ENCODE peak calls at places on chromosome 20, in five cellular contexts. G is prostate gland, C is breast epithelium, Y is AG04450, O is tibial artery. F is an unnamed sample. For H3K27me3, the result is how much of the 10 kb centered on the place peaks cover.

GRCh38 chr20:49281059-49281912 is 3.4 kb upstream of the ZNFX1 start:
- DNase-seq in G (no peak), C (no peak), Y (no peak), O (no peak), F (no peak)

GRCh38 chr20:34952676-34953075 is 2.9 kb downstream of the GSS start:
- DNase-seq in G (no peak), C (no peak), Y (no peak), O (no peak), F (no peak)

GRCh38 chr20:19466204-19466928 is 253.9 kb downstream of the SLC24A3 start:
- DNase-seq in G (no peak), C (no peak), Y (no peak), O (no peak), F (no peak)

GRCh38 chr20:24795444-24795843 is 153.6 kb upstream of the CST7 start:
- DNase-seq in G (no peak), C (no peak), Y (no peak), O (no peak), F (no peak)

GRCh38 chr20:39974966-39975501 is 714.0 kb downstream of the MAFB start:
- DNase-seq in G (no peak), C (no peak), Y (no peak), O (no peak), F (no peak)

GRCh38 chr20:43191946-43192847 is 2.5 kb upstream of the PTPRT start:
- DNase-seq in G (no peak), C (no peak), Y (no peak), O (no peak), F (peak)

GRCh38 chr20:25128649-25129048 is 46.7 kb upstream of the VSX1 start:
- DNase-seq in G (no peak), C (no peak), Y (no peak), O (no peak), F (no peak)

GRCh38 chr20:62831854-62832211 is 15.0 kb downstream of the COL9A3 start:
- DNase-seq in G (no peak), C (no peak), Y (no peak), O (no peak), F (no peak)

GRCh38 chr20:63132715-63133471 is 83.0 kb downstream of the YTHDF1 start:
- DNase-seq in G (no peak), C (peak), Y (no peak), O (peak), F (peak)

GRCh38 chr20:1624811-1625690 is 5.2 kb upstream of the SIRPB1 start:
- DNase-seq in G (no peak), C (no peak), Y (no peak), O (no peak), F (no peak)

GRCh38 chr20:43936371-43936770 is 21.7 kb downstream of the TOX2 start:
- DNase-seq in G (no peak), C (no peak), Y (no peak), O (no peak), F (no peak)

GRCh38 chr20:63919130-63919529 is 24.2 kb downstream of the DNAJC5 start:
- DNase-seq in G (no peak), C (no peak), Y (no peak), O (no peak), F (no peak)

GRCh38 chr20:2386516-2387179 is 5.9 kb downstream of the TGM6 start:
- DNase-seq in G (no peak), C (no peak), Y (no peak), O (no peak), F (no peak)

GRCh38 chr20:33232486-33233072 is 3.2 kb upstream of the BPIFA1 start:
- DNase-seq in G (no peak), C (no peak), Y (no peak), O (no peak), F (no peak)

GRCh38 chr20:35174458-35175216 is 2.8 kb downstream of the PROCR start:
- DNase-seq in G (no peak), C (no peak), Y (no peak), O (no peak), F (peak)

GRCh38 chr20:61970357-61970756 is 95.3 kb downstream of the TAF4 start:
- DNase-seq in G (no peak), C (peak), Y (no peak), O (no peak), F (no peak)

GRCh38 chr20:11217322-11217989 is 543.7 kb upstream of the JAG1 start:
- DNase-seq in G (no peak), C (no peak), Y (no peak), O (no peak), F (no peak)

GRCh38 chr20:6884114-6884513 is 116.6 kb downstream of the BMP2 start:
- DNase-seq in G (no peak), C (no peak), Y (no peak), O (no peak), F (no peak)

GRCh38 chr20:9117548-9117947 is 48.7 kb downstream of the PLCB4 start:
- DNase-seq in G (no peak), C (no peak), Y (no peak), O (no peak), F (no peak)

GRCh38 chr20:11502051-11502450 is 415.6 kb upstream of the BTBD3 start:
- DNase-seq in G (no peak), C (no peak), Y (no peak), O (no peak), F (no peak)

GRCh38 chr20:32743237-32744112 is at the start of gene COMMD7:
- DNase-seq in G (peak), C (peak), Y (no peak), O (peak), F (peak)

GRCh38 chr20:25750220-25750764 is 53.6 kb upstream of the ZNF337 start:
- DNase-seq in G (no peak), C (no peak), Y (no peak), O (no peak), F (no peak)

GRCh38 chr20:40489886-40490285 is 199.2 kb downstream of the MAFB start:
- DNase-seq in G (no peak), C (no peak), Y (no peak), O (no peak), F (no peak)

GRCh38 chr20:21326700-21327099 is 23.6 kb downstream of the XRN2 start:
- DNase-seq in G (no peak), C (no peak), Y (no peak), O (no peak), F (no peak)

GRCh38 chr20:1711826-1712601 is 54.4 kb upstream of the SIRPG start:
- DNase-seq in G (no peak), C (no peak), Y (no peak), O (no peak), F (no peak)

GRCh38 chr20:25145131-25145530 is 50.4 kb upstream of the ENTPD6 start:
- DNase-seq in G (no peak), C (no peak), Y (no peak), O (no peak), F (no peak)

GRCh38 chr20:17843246-17844132 is 125.1 kb downstream of the SNX5 start:
- DNase-seq in G (no peak), C (no peak), Y (peak), O (peak), F (peak)
- H3K27me3 ChIP-seq in G (under half), C (under half), Y (under half), O (under half), F (under half)

GRCh38 chr20:57892471-57892870 is 182.7 kb upstream of the PMEPA1 start:
- DNase-seq in G (no peak), C (peak), Y (no peak), O (no peak), F (no peak)

GRCh38 chr20:57893364-57894001 is 183.7 kb upstream of the PMEPA1 start:
- DNase-seq in G (no peak), C (peak), Y (no peak), O (no peak), F (no peak)

GRCh38 chr20:57888591-57888990 is 178.8 kb upstream of the PMEPA1 start:
- DNase-seq in G (no peak), C (no peak), Y (no peak), O (no peak), F (no peak)

GRCh38 chr20:57890254-57890800 is 180.5 kb upstream of the PMEPA1 start:
- DNase-seq in G (no peak), C (no peak), Y (no peak), O (no peak), F (no peak)

DNA sequence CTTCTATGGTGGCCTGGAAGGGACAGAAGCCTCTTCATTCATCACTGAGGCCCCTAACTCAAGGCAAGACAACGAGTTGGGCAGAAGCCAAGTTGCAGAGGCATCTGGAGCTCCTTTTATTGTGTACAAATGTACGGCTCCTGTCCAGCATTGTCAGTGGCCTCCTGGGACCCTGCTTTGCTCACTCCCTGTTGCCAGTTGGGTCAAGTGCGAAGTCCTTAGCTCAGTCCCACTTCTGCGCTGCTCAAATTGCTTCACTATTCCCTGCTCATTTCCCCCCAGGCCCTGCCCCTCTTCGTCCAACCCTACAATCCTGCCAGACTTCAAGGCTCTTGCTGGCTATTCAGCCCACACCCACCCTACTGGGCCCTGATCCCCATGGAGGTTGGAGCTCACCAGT is 181.3 kb upstream of the PMEPA1 start:
- DNase-seq in G (no peak), C (peak), Y (no peak), O (no peak), F (no peak)
- H3K4me3 ChIP-seq in G (no peak), C (no peak), Y (no peak), O (no peak), F (no peak)

GRCh38 chr20:45104786-45105185 is 3.9 kb upstream of the KCNS1 start:
- DNase-seq in G (no peak), C (no peak), Y (no peak), O (no peak), F (no peak)

GRCh38 chr20:45109634-45110033 is 5.3 kb downstream of the WFDC5 start:
- DNase-seq in G (no peak), C (no peak), Y (no peak), O (no peak), F (no peak)

GRCh38 chr20:45103072-45103471 is 2.1 kb upstream of the KCNS1 start:
- DNase-seq in G (no peak), C (no peak), Y (no peak), O (no peak), F (no peak)

GRCh38 chr20:45101333-45101850 is 465 bp upstream of the KCNS1 start:
- DNase-seq in G (no peak), C (no peak), Y (no peak), O (no peak), F (no peak)

DNA sequence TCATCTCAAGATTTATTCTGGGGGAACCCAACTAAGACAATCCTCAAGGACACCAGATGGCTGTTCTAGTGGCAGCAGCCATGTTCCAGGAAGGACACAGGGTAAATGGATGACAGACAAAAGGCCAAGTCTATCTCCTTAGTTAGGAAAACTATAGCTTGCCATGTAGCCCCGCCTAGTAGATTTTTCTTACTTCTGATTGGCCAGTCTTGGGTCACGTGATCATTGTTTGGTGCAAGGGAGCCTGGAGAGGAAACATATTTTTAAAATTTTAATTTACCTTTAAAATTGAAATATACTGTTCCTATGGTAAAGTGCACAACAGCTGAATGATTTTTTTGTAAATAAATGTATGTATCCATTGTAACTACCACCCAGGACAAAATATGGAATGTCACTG is 4.4 kb upstream of the KCNS1 start:
- DNase-seq in G (no peak), C (no peak), Y (no peak), O (no peak), F (no peak)
- H3K27me3 ChIP-seq in G (under half), C (under half), Y (under half), O (under half), F (under half)

GRCh38 chr20:38091447-38092216 is 58.1 kb downstream of the RPRD1B start:
- DNase-seq in G (no peak), C (no peak), Y (no peak), O (no peak), F (no peak)
- H3K4me3 ChIP-seq in G (no peak), C (no peak), Y (no peak), O (no peak), F (no peak)

DNA sequence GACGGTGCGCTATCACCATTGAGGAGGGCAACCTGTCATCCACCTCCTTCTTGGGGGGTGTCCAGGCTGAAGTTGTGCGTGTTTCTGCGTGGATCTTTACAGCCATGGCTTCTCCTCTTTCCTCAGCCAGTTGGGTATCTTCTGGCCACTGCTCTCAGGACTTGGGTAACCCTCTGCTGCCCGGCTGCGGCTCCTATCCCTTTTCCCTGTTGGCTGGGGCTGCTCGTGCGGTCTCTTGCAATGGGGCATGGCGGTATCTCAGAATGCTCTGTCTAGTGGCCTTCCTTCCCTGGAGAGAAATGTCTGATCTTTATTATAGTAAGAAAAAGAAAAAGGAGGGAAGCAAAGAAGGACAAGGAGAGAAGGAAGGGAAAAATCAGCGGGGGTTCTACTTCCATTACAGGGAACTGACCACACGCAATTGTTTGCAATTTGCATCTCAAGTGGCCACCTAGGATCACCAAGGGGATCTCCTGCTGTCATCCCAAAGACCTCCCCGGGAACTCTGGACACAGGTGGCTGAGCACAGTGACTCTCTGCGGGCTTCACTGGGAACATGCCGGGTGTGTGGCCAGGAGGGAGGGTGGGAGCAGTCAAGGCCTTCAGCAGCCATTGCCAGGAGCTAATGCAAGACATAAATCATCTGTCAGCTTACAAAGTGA is 60.8 kb downstream of the NPEPL1 start:
- DNase-seq in G (no peak), C (no peak), Y (no peak), O (no peak), F (no peak)
- H3K27me3 ChIP-seq in G (under half), C (under half), Y (under half), O (under half), F (under half)

GRCh38 chr20:36471885-36472642 is 69.3 kb upstream of the MYL9 start:
- DNase-seq in G (no peak), C (no peak), Y (no peak), O (no peak), F (no peak)

GRCh38 chr20:36473164-36473563 is 68.2 kb upstream of the MYL9 start:
- DNase-seq in G (no peak), C (no peak), Y (no peak), O (no peak), F (no peak)

GRCh38 chr20:36477475-36477874 is 63.8 kb upstream of the MYL9 start:
- DNase-seq in G (no peak), C (no peak), Y (no peak), O (no peak), F (no peak)

GRCh38 chr20:36472656-36473071 is 68.7 kb upstream of the MYL9 start:
- DNase-seq in G (peak), C (peak), Y (no peak), O (no peak), F (peak)

DNA sequence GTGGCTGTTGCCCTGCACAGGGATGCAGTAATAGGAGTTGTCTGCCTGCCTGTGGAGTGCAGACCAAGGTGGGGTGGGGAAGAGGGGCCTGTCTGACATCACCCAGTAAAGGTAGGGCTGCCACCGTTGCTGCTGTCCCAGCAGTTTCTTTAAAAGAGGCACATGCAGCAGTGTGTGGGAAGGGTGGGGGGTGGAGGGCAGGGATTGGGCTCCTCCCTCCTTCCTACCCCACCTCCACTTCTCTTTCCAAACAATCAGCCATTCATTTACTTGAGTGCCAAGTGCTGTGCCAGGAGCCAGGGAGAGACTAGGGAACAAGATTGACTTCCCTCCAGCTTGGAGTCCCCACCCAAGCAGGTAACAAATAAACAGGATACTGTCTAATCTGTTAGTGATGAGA is 66.8 kb upstream of the MYL9 start:
- DNase-seq in G (no peak), C (no peak), Y (no peak), O (no peak), F (peak)
- H3K4me3 ChIP-seq in G (no peak), C (no peak), Y (no peak), O (no peak), F (no peak)

GRCh38 chr20:51712501-51713212 is 55.5 kb downstream of the ATP9A start:
- DNase-seq in G (no peak), C (no peak), Y (no peak), O (no peak), F (no peak)
- H3K27me3 ChIP-seq in G (under half), C (under half), Y (under half), O (under half), F (under half)